ENCODE peak calls at places on chromosome 5, in ten cellular contexts. I, O, H, P, J, B, W, E, D and R are unnamed samples.

GRCh38 chr5:17966636-17967402 is 332.6 kb downstream of the TAF11L14 start:
- DNase-seq in I (no peak), W (no peak), H (no peak), P (no peak), J (no peak), E (no peak), O (peak), B (peak), D (no peak), R (no peak)

GRCh38 chr5:32709789-32710334 is 1.3 kb upstream of the NPR3 start:
- DNase-seq in H (peak), B (peak), J (no peak), W (peak), E (peak), O (peak), I (peak), P (peak), D (peak), R (peak)

GRCh38 chr5:168300377-168301182 is 9.1 kb downstream of the WWC1 start:
- DNase-seq in B (peak), W (no peak), H (no peak), P (no peak), I (no peak), D (no peak), E (no peak), O (no peak), J (no peak), R (no peak)

GRCh38 chr5:96714951-96715451 is 52.8 kb downstream of the CAST start:
- DNase-seq in J (no peak), P (peak), O (no peak), E (peak), B (peak), H (peak), I (no peak), D (peak), W (peak), R (peak)

GRCh38 chr5:107466233-107466769 is 204.4 kb downstream of the EFNA5 start:
- DNase-seq in B (peak), J (no peak), E (peak), W (no peak), H (peak), O (peak), P (peak), I (no peak), D (no peak), R (peak)

GRCh38 chr5:159902444-159903121 is 13.7 kb upstream of the ADRA1B start:
- DNase-seq in H (peak), O (no peak), D (no peak), B (peak), W (no peak), P (no peak), J (no peak), E (peak), I (no peak), R (no peak)

GRCh38 chr5:24163091-24163490 is 481.7 kb downstream of the CDH10 start:
- DNase-seq in D (no peak), I (no peak), O (no peak), E (peak), W (no peak), B (peak), H (no peak), J (no peak), P (no peak), R (no peak)

GRCh38 chr5:72410896-72411295 is 90.7 kb downstream of the PTCD2 start:
- DNase-seq in W (no peak), I (no peak), J (no peak), E (no peak), P (peak), O (no peak), B (no peak), H (peak), D (no peak), R (no peak)

GRCh38 chr5:95043234-95043633 is 241.7 kb downstream of the MCTP1 start:
- DNase-seq in I (no peak), P (no peak), E (no peak), D (no peak), J (no peak), W (no peak), O (no peak), B (no peak), H (no peak), R (peak)

GRCh38 chr5:61933787-61934626 is 372.0 kb upstream of the KIF2A start:
- DNase-seq in E (peak), J (no peak), B (peak), I (peak), D (peak), O (no peak), H (peak), W (no peak), P (peak), R (peak)

GRCh38 chr5:180116441-180117377 is 45.1 kb upstream of the RNF130 start:
- DNase-seq in H (no peak), P (no peak), O (no peak), B (no peak), E (peak), I (no peak), D (no peak), W (peak), J (no peak), R (no peak)

GRCh38 chr5:171137768-171138540 is 171.1 kb upstream of the TLX3 start:
- DNase-seq in B (peak), P (peak), E (peak), H (peak), W (no peak), I (no peak), O (no peak), D (no peak), J (no peak), R (no peak)

GRCh38 chr5:34866989-34867471 is 28.1 kb downstream of the TTC23L start:
- DNase-seq in H (no peak), P (no peak), D (no peak), E (peak), W (no peak), O (no peak), B (no peak), J (no peak), I (no peak), R (no peak)

GRCh38 chr5:121890297-121890858 is 38.7 kb downstream of the FTMT start:
- DNase-seq in P (no peak), D (no peak), W (no peak), E (peak), B (no peak), J (no peak), O (no peak), H (no peak), I (no peak), R (no peak)

GRCh38 chr5:93909356-93909755 is 168.0 kb upstream of the POU5F2 start:
- DNase-seq in D (no peak), O (no peak), E (peak), H (peak), J (no peak), I (no peak), W (no peak), P (peak), B (peak), R (no peak)